ENCODE peak calls at places on chromosomes 2 and 18, in five cellular contexts. One of them, this sample, is unnamed.

GRCh38 chr2:149741646-149742045 is 154.1 kb upstream of the MMADHC start:
- DNase-seq in neuronal stem cell: no peak
- DNase-seq in MM.1S: no peak
- DNase-seq in stomach: no peak
- DNase-seq in tibial nerve: no peak
- DNase-seq in this sample: no peak

GRCh38 chr2:219081096-219081495 is 20.4 kb upstream of the IHH start:
- DNase-seq in neuronal stem cell: no peak
- DNase-seq in MM.1S: no peak
- DNase-seq in stomach: peak
- DNase-seq in tibial nerve: no peak
- DNase-seq in this sample: no peak

GRCh38 chr2:97355887-97356286 is 233.8 kb downstream of the ANKRD36B start:
- DNase-seq in neuronal stem cell: no peak
- DNase-seq in MM.1S: no peak
- DNase-seq in stomach: no peak
- DNase-seq in tibial nerve: no peak
- DNase-seq in this sample: no peak

GRCh38 chr18:35026407-35027061 is 14.7 kb upstream of the MAPRE2 start:
- DNase-seq in neuronal stem cell: no peak
- DNase-seq in MM.1S: peak
- DNase-seq in stomach: no peak
- DNase-seq in tibial nerve: no peak
- DNase-seq in this sample: no peak

GRCh38 chr2:151338115-151338514 is 19.3 kb upstream of the TNFAIP6 start:
- DNase-seq in neuronal stem cell: no peak
- DNase-seq in MM.1S: no peak
- DNase-seq in stomach: no peak
- DNase-seq in tibial nerve: no peak
- DNase-seq in this sample: no peak

GRCh38 chr18:46341989-46342525 is 237.9 kb downstream of the HAUS1 start:
- DNase-seq in neuronal stem cell: no peak
- DNase-seq in MM.1S: no peak
- DNase-seq in stomach: no peak
- DNase-seq in tibial nerve: no peak
- DNase-seq in this sample: no peak

GRCh38 chr2:62663443-62663842 is 42.1 kb upstream of the EHBP1 start:
- DNase-seq in neuronal stem cell: no peak
- DNase-seq in MM.1S: no peak
- DNase-seq in stomach: no peak
- DNase-seq in tibial nerve: no peak
- DNase-seq in this sample: no peak

GRCh38 chr18:66419400-66419799 is 184.5 kb downstream of the CDH19 start:
- DNase-seq in neuronal stem cell: no peak
- DNase-seq in MM.1S: no peak
- DNase-seq in stomach: no peak
- DNase-seq in tibial nerve: no peak
- DNase-seq in this sample: no peak

GRCh38 chr2:44136186-44136585 is 32.5 kb upstream of the PPM1B start:
- DNase-seq in neuronal stem cell: no peak
- DNase-seq in MM.1S: no peak
- DNase-seq in stomach: no peak
- DNase-seq in tibial nerve: no peak
- DNase-seq in this sample: no peak

GRCh38 chr18:25896178-25896780 is 194.1 kb downstream of the SS18 start:
- DNase-seq in neuronal stem cell: peak
- DNase-seq in MM.1S: peak
- DNase-seq in stomach: no peak
- DNase-seq in tibial nerve: no peak
- DNase-seq in this sample: no peak

GRCh38 chr2:216406861-216407260 is 5.4 kb upstream of the SMARCAL1 start:
- DNase-seq in neuronal stem cell: no peak
- DNase-seq in MM.1S: no peak
- DNase-seq in stomach: no peak
- DNase-seq in tibial nerve: no peak
- DNase-seq in this sample: no peak

DNA sequence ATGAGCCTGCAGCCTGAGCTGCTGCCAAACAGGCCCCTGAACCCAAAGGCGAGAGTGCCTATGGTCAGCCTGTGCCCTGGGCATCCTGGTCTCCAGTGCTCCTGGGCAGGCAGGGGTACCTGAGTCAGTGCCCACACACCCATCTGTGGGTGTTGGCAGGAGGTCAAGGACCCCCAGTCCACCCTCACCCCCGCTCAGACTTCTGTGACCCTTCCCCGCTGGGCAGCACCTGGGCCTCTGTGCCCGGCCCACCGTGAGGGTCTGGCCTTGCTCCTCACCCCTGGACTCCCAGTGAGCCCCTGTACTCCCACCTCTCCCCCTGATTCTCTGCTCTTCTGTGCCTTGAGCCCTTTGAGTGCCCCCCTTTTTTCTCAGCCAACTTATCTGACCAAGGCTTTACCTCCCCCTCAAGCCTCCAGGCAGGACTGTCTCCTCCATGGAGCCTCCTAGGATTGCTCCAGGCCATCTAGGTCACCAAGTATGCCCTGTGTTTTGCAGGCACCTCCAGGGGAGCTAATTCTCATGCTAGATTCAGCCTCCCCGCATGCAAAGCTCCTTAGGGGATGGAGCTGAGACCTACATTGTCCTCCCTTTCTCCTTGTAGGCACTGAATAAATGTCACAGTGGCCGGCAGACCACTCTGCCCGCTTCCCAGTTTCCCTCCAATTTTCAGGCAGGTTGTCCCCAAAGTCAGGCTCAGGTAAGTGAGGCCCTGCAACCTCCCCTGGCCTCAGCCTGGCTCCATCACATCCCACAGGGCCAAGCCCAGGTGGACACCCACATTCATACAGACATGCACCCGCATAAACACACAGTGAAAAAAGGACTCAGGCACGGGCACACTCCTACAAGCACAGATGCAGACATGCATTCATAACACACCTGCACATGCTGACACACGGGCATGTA is 21.9 kb upstream of the PTMA start:
- DNase-seq in neuronal stem cell: no peak
- DNase-seq in MM.1S: no peak
- DNase-seq in stomach: no peak
- DNase-seq in tibial nerve: no peak
- DNase-seq in this sample: no peak
- H3K4me3 ChIP-seq in neuronal stem cell: peak
- H3K4me3 ChIP-seq in MM.1S: no peak
- H3K4me3 ChIP-seq in stomach: no peak
- H3K4me3 ChIP-seq in tibial nerve: no peak
- H3K4me3 ChIP-seq in this sample: no peak

GRCh38 chr2:211901226-211901625 is 637.4 kb downstream of the ERBB4 start:
- DNase-seq in neuronal stem cell: no peak
- DNase-seq in MM.1S: no peak
- DNase-seq in stomach: no peak
- DNase-seq in tibial nerve: no peak
- DNase-seq in this sample: no peak

GRCh38 chr2:211898697-211899096 is 639.9 kb downstream of the ERBB4 start:
- DNase-seq in neuronal stem cell: no peak
- DNase-seq in MM.1S: no peak
- DNase-seq in stomach: no peak
- DNase-seq in tibial nerve: no peak
- DNase-seq in this sample: no peak

GRCh38 chr2:211900518-211900917 is 638.1 kb downstream of the ERBB4 start:
- DNase-seq in neuronal stem cell: no peak
- DNase-seq in MM.1S: no peak
- DNase-seq in stomach: no peak
- DNase-seq in tibial nerve: no peak
- DNase-seq in this sample: no peak

GRCh38 chr2:211899871-211900482 is 638.6 kb downstream of the ERBB4 start:
- DNase-seq in neuronal stem cell: no peak
- DNase-seq in MM.1S: no peak
- DNase-seq in stomach: no peak
- DNase-seq in tibial nerve: no peak
- DNase-seq in this sample: no peak
- H3K4me3 ChIP-seq in neuronal stem cell: no peak
- H3K4me3 ChIP-seq in MM.1S: no peak
- H3K4me3 ChIP-seq in stomach: no peak
- H3K4me3 ChIP-seq in tibial nerve: no peak
- H3K4me3 ChIP-seq in this sample: peak

GRCh38 chr18:32158108-32158624 is 31.7 kb upstream of the MEP1B start:
- DNase-seq in neuronal stem cell: peak
- DNase-seq in MM.1S: peak
- DNase-seq in stomach: peak
- DNase-seq in tibial nerve: peak
- DNase-seq in this sample: peak
- H3K4me3 ChIP-seq in neuronal stem cell: no peak
- H3K4me3 ChIP-seq in MM.1S: peak
- H3K4me3 ChIP-seq in stomach: peak
- H3K4me3 ChIP-seq in tibial nerve: no peak
- H3K4me3 ChIP-seq in this sample: peak

DNA sequence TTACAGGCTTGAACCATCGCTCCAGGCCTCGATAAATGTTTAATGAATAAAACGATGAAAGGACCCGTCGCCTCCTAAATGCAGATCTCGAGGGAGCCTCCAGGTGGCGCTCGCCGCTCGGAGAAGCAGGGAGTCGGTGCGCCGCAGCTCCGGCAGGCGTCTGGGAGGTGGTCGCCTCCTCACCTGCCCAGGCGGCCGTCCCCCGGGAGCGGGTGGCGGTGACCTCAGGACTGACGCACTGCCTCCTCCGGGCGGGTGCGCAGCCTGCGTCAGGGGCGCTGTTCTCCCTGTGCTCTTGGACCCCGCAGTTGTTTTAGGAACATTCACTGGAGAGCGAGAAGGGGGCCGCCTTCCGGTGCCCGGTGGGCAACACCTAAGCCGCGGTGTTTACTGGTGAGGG is 38.6 kb upstream of the POLE4 start:
- DNase-seq in neuronal stem cell: peak
- DNase-seq in MM.1S: peak
- DNase-seq in stomach: peak
- DNase-seq in tibial nerve: peak
- DNase-seq in this sample: peak
- H3K4me3 ChIP-seq in neuronal stem cell: peak
- H3K4me3 ChIP-seq in MM.1S: peak
- H3K4me3 ChIP-seq in stomach: peak
- H3K4me3 ChIP-seq in tibial nerve: no peak
- H3K4me3 ChIP-seq in this sample: no peak

GRCh38 chr2:138475394-138475793 is 26.2 kb upstream of the SPOPL start:
- DNase-seq in neuronal stem cell: no peak
- DNase-seq in MM.1S: no peak
- DNase-seq in stomach: no peak
- DNase-seq in tibial nerve: no peak
- DNase-seq in this sample: no peak

GRCh38 chr2:138468617-138469016 is 33.0 kb upstream of the SPOPL start:
- DNase-seq in neuronal stem cell: no peak
- DNase-seq in MM.1S: no peak
- DNase-seq in stomach: no peak
- DNase-seq in tibial nerve: no peak
- DNase-seq in this sample: no peak

GRCh38 chr2:138474093-138474834 is 27.3 kb upstream of the SPOPL start:
- DNase-seq in neuronal stem cell: no peak
- DNase-seq in MM.1S: no peak
- DNase-seq in stomach: no peak
- DNase-seq in tibial nerve: no peak
- DNase-seq in this sample: no peak

GRCh38 chr2:138476186-138476585 is 25.4 kb upstream of the SPOPL start:
- DNase-seq in neuronal stem cell: no peak
- DNase-seq in MM.1S: no peak
- DNase-seq in stomach: no peak
- DNase-seq in tibial nerve: no peak
- DNase-seq in this sample: no peak

DNA sequence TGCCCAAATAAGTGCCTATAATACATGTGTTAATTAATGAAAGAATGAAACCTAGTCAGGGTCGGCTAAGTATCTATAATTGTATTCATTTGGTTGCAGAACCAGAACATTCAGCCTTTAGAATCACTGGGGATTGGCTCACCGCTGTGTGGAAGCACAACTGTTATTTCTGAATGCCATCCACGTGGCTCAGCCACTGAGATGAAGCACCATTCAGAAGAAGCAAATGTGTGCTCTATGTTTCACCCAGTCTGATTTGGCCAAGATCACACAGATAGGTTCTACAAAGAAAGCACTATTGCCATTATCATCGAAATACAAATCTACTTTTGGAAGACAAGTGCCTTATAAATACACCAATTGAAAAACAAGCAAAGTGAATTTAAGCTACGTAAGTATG is 30.6 kb upstream of the SPOPL start:
- DNase-seq in neuronal stem cell: no peak
- DNase-seq in MM.1S: no peak
- DNase-seq in stomach: no peak
- DNase-seq in tibial nerve: no peak
- DNase-seq in this sample: no peak
- H3K4me3 ChIP-seq in neuronal stem cell: no peak
- H3K4me3 ChIP-seq in MM.1S: no peak
- H3K4me3 ChIP-seq in stomach: no peak
- H3K4me3 ChIP-seq in tibial nerve: no peak
- H3K4me3 ChIP-seq in this sample: no peak

DNA sequence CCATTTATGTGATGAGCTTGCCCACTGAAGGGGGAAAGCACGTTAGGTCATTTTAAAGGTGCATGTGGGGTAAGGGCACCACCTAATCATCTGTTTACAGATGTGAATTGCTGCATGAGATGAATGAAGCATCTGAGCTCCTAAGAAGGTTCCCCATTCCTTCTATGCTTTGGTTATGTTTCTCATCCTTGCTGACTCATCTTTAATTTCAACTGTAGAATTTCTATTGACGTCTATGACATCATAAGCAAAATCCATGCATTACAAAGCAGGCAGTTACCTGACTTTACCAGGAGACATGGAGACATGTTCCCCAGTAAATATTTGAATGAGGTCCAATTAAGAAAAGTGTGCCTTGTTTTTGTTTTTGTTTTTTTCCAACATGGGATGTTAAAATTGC is 2.8 kb downstream of the SNTG2 start:
- DNase-seq in neuronal stem cell: no peak
- DNase-seq in MM.1S: no peak
- DNase-seq in stomach: no peak
- DNase-seq in tibial nerve: no peak
- DNase-seq in this sample: no peak
- H3K4me3 ChIP-seq in neuronal stem cell: no peak
- H3K4me3 ChIP-seq in MM.1S: no peak
- H3K4me3 ChIP-seq in stomach: no peak
- H3K4me3 ChIP-seq in tibial nerve: no peak
- H3K4me3 ChIP-seq in this sample: no peak

This sample was measured in aorta.